ENCODE peak calls at places on chromosomes 11 and 22, in nine cellular contexts. X, Q, M, S, J, G, B, C and K are unnamed samples.
A peak's percentile ranks its signal among the peaks of the same experiment; 100 is the strongest.

GRCh38 chr11:85725510-85726258 is 39.7 kb upstream of the CCDC89 start:
- DNase-seq in X (peak; percentile 72), Q (no peak), M (no peak), S (no peak), J (no peak), G (peak; percentile 99), B (peak; percentile 82), C (no peak), K (peak; percentile 49)

GRCh38 chr11:66310324-66310723 is 6.5 kb downstream of the CD248 start:
- DNase-seq in X (no peak), Q (no peak), M (no peak), S (no peak), J (no peak), G (no peak), B (no peak), C (no peak), K (no peak)

GRCh38 chr11:62399172-62399867 is 19.5 kb upstream of the SCGB1A1 start:
- DNase-seq in X (no peak), Q (no peak), M (no peak), S (no peak), J (no peak), G (no peak), B (peak; percentile 46), C (no peak), K (no peak)

GRCh38 chr22:25146906-25147754 is 52.5 kb upstream of the CRYBB3 start:
- DNase-seq in X (no peak), Q (no peak), M (no peak), S (no peak), J (no peak), G (no peak), B (no peak), C (no peak), K (no peak)

GRCh38 chr11:58923300-58923788 is 15.9 kb upstream of the GLYATL1 start:
- DNase-seq in X (peak; percentile 54), Q (peak; percentile 92), M (peak; percentile 67), S (peak; percentile 70), J (peak; percentile 75), G (peak; percentile 84), B (peak; percentile 52), C (peak; percentile 13), K (peak; percentile 60)

GRCh38 chr11:103609117-103610066 is 427.0 kb upstream of the DDI1 start:
- DNase-seq in X (peak; percentile 78), Q (peak; percentile 66), M (no peak), S (no peak), J (no peak), G (peak; percentile 97), B (peak; percentile 89), C (no peak), K (peak; percentile 74)

GRCh38 chr22:43186272-43187170 is at the start of gene TTLL12:
- DNase-seq in X (no peak), Q (peak; percentile 70), M (peak; percentile 74), S (peak; percentile 92), J (peak; percentile 59), G (peak; percentile 23), B (peak; percentile 83), C (peak; percentile 84), K (peak; percentile 91)

GRCh38 chr11:69293819-69294505 is at the start of gene MYEOV:
- DNase-seq in X (peak; percentile 88), Q (peak; percentile 79), M (peak; percentile 90), S (peak; percentile 29), J (peak; percentile 87), G (peak; percentile 92), B (peak; percentile 61), C (peak; percentile 78), K (no peak)

GRCh38 chr11:111441443-111441842 is 62.4 kb upstream of the POU2AF1 start:
- DNase-seq in X (no peak), Q (no peak), M (no peak), S (no peak), J (no peak), G (peak; percentile 42), B (peak; percentile 70), C (no peak), K (peak; percentile 54)

GRCh38 chr22:46652081-46652929 is 32.1 kb downstream of the GRAMD4 start:
- DNase-seq in X (no peak), Q (no peak), M (no peak), S (no peak), J (no peak), G (no peak), B (no peak), C (no peak), K (peak; percentile 67)

GRCh38 chr22:17891427-17892167 is 117.3 kb upstream of the BID start:
- DNase-seq in X (no peak), Q (peak; percentile 59), M (no peak), S (peak; percentile 56), J (no peak), G (no peak), B (no peak), C (peak; percentile 62), K (peak; percentile 59)

GRCh38 chr11:11056316-11056715 is 198.5 kb upstream of the ZBED5 start:
- DNase-seq in X (no peak), Q (no peak), M (no peak), S (no peak), J (no peak), G (no peak), B (no peak), C (no peak), K (no peak)

GRCh38 chr11:57763568-57763967 is 2.0 kb downstream of the CTNND1 start:
- DNase-seq in X (no peak), Q (peak; percentile 73), M (no peak), S (peak; percentile 55), J (no peak), G (peak; percentile 66), B (peak; percentile 72), C (peak; percentile 45), K (peak; percentile 54)

GRCh38 chr11:118572914-118573550 is 823 bp downstream of the ARCN1 start:
- DNase-seq in X (peak; percentile 8), Q (peak; percentile 12), M (peak; percentile 51), S (peak; percentile 3), J (peak; percentile 28), G (peak; percentile 40), B (peak; percentile 82), C (peak; percentile 22), K (peak; percentile 56)

GRCh38 chr22:44622685-44623084 is 79.3 kb upstream of the PRR5 start:
- DNase-seq in X (no peak), Q (no peak), M (no peak), S (no peak), J (no peak), G (no peak), B (no peak), C (no peak), K (no peak)
- H3K27ac ChIP-seq in X (no peak overlapping the region), Q (no peak overlapping the region), M (no peak overlapping the region), S (no peak overlapping the region), J (no peak overlapping the region), G (no peak overlapping the region), B (no peak overlapping the region), C (no peak overlapping the region), K (no peak overlapping the region)

GRCh38 chr22:28734393-28734792 is 7.2 kb downstream of the CHEK2 start:
- DNase-seq in X (no peak), Q (no peak), M (no peak), S (no peak), J (no peak), G (no peak), B (no peak), C (no peak), K (no peak)
- TF ChIP-seq EZH2phosphoT487 in X (no peak), Q (no peak), M (no peak), S (no peak), J (no peak), G (no peak), B (no peak), C (no peak), K (no peak)

GRCh38 chr11:72722050-72722748 is 30.0 kb downstream of the ARAP1 start:
- DNase-seq in X (peak; percentile 81), Q (peak; percentile 62), M (peak; percentile 91), S (peak; percentile 66), J (peak; percentile 90), G (peak; percentile 88), B (peak; percentile 90), C (peak; percentile 92), K (peak; percentile 88)
- H3K4me3 ChIP-seq in X (peak overlapping the region; percentile 57), Q (no peak overlapping the region), M (peak overlapping the region; percentile 73), S (no peak overlapping the region), J (peak overlapping the region; percentile 86), G (peak overlapping the region; percentile 58), B (peak overlapping the region; percentile 91), C (peak overlapping the region; percentile 65), K (peak overlapping the region; percentile 19)

GRCh38 chr11:19664896-19665548 is 47.6 kb upstream of the NAV2 start:
- DNase-seq in X (no peak), Q (no peak), M (no peak), S (no peak), J (no peak), G (peak; percentile 21), B (peak; percentile 75), C (no peak), K (no peak)
- H3K27ac ChIP-seq in X (no peak overlapping the region), Q (no peak overlapping the region), M (no peak overlapping the region), S (no peak overlapping the region), J (no peak overlapping the region), G (no peak overlapping the region), B (peak overlapping the region; percentile 54), C (peak overlapping the region; percentile 16), K (no peak overlapping the region)